ENCODE peak calls at places on chromosomes 2 and 18, in nine cellular contexts. P is effector memory CD8-positive, alpha-beta T cell; T is stimulated activated CD4-positive, alpha-beta T cell treated with anti-CD3 and anti-CD28 coated beads, Interleukin-12 subunit alpha, Interleukin-12 subunit beta, amount 100 ng/mL, for 48 hours; D is fibroblast of lung; C is left ventricle myocardium inferior; K is AG08396; Z is foreskin fibroblast; B is GM20000; W is astrocyte of the cerebellum. H is an unnamed sample.
A peak's percentile ranks its signal among the peaks of the same experiment; 100 is the strongest.

GRCh38 chr18:79093986-79094385 is 24.8 kb downstream of the ATP9B start:
- DNase-seq in P (no peak), T (no peak), D (no peak), C (no peak), K (no peak), Z (no peak), B (no peak), W (no peak), H (no peak)

GRCh38 chr2:73930386-73930785 is 3.7 kb downstream of the DGUOK start:
- DNase-seq in P (no peak), T (no peak), D (no peak), C (no peak), K (no peak), Z (no peak), B (no peak), W (no peak), H (no peak)

GRCh38 chr2:118130385-118130784 is 42.1 kb downstream of the INSIG2 start:
- DNase-seq in P (no peak), T (no peak), D (no peak), C (no peak), K (no peak), Z (no peak), B (no peak), W (no peak), H (peak; percentile 19)

GRCh38 chr2:48120759-48121242 is 214.5 kb upstream of the FBXO11 start:
- DNase-seq in P (no peak), T (no peak), D (peak; percentile 42), C (no peak), K (no peak), Z (peak; percentile 38), B (no peak), W (no peak), H (no peak)

GRCh38 chr2:94992360-94992759 is 33.1 kb upstream of the MAL start:
- DNase-seq in P (no peak), T (no peak), D (no peak), C (no peak), K (no peak), Z (no peak), B (no peak), W (no peak), H (no peak)

GRCh38 chr2:117523842-117524241 is 290.6 kb upstream of the DDX18 start:
- DNase-seq in P (no peak), T (no peak), D (no peak), C (no peak), K (no peak), Z (no peak), B (no peak), W (no peak), H (no peak)

GRCh38 chr2:219916261-219916660 is 288.8 kb downstream of the SLC4A3 start:
- DNase-seq in P (no peak), T (no peak), D (no peak), C (no peak), K (no peak), Z (no peak), B (no peak), W (no peak), H (no peak)

GRCh38 chr18:4758980-4759379 is 303.9 kb upstream of the DLGAP1 start:
- DNase-seq in P (no peak), T (no peak), D (no peak), C (no peak), K (no peak), Z (no peak), B (no peak), W (no peak), H (peak; percentile 8)

GRCh38 chr2:26462511-26463251 is 15.2 kb downstream of the OTOF start:
- DNase-seq in P (no peak), T (no peak), D (peak; percentile 48), C (no peak), K (peak; percentile 84), Z (peak; percentile 70), B (no peak), W (no peak), H (peak; percentile 90)

GRCh38 chr18:45416168-45416567 is 199.1 kb upstream of the SLC14A2 start:
- DNase-seq in P (no peak), T (no peak), D (no peak), C (no peak), K (no peak), Z (peak; percentile 20), B (no peak), W (peak; percentile 28), H (no peak)

GRCh38 chr2:206799083-206799482 is 33.7 kb downstream of the FASTKD2 start:
- DNase-seq in P (no peak), T (no peak), D (peak; percentile 20), C (no peak), K (no peak), Z (peak; percentile 61), B (no peak), W (no peak), H (no peak)

GRCh38 chr2:210626849-210627248 is 70.5 kb downstream of the CPS1 start:
- DNase-seq in P (no peak), T (no peak), D (no peak), C (no peak), K (peak; percentile 4), Z (peak; percentile 5), B (no peak), W (no peak), H (peak; percentile 33)

GRCh38 chr2:133780997-133781513 is 212.8 kb upstream of the NCKAP5 start:
- DNase-seq in P (no peak), T (no peak), D (no peak), C (no peak), K (no peak), Z (no peak), B (no peak), W (no peak), H (no peak)

GRCh38 chr2:236782938-236783337 is 213.3 kb downstream of the ACKR3 start:
- DNase-seq in P (no peak), T (no peak), D (peak; percentile 81), C (no peak), K (no peak), Z (no peak), B (no peak), W (peak; percentile 52), H (peak; percentile 35)

GRCh38 chr18:50069422-50069821 is 125.5 kb downstream of the MYO5B start:
- DNase-seq in P (no peak), T (no peak), D (no peak), C (no peak), K (no peak), Z (no peak), B (no peak), W (no peak), H (no peak)

GRCh38 chr2:20232837-20233207 is 7.9 kb upstream of the SDC1 start:
- DNase-seq in P (no peak), T (no peak), D (no peak), C (no peak), K (no peak), Z (no peak), B (no peak), W (no peak), H (no peak)

GRCh38 chr2:108235577-108235976 is 4.2 kb upstream of the SULT1C3 start:
- DNase-seq in P (no peak), T (no peak), D (no peak), C (no peak), K (no peak), Z (no peak), B (no peak), W (no peak), H (no peak)

GRCh38 chr2:20755132-20755800 is 67.6 kb downstream of the LDAH start:
- DNase-seq in P (no peak), T (no peak), D (peak; percentile 2), C (no peak), K (no peak), Z (peak; percentile 13), B (no peak), W (no peak), H (no peak)

GRCh38 chr2:241900251-241901017 is 30.9 kb downstream of the RTP5 start:
- DNase-seq in P (no peak), T (no peak), D (no peak), C (no peak), K (no peak), Z (no peak), B (no peak), W (no peak), H (no peak)

GRCh38 chr2:73028841-73029240 is 42.7 kb downstream of the SFXN5 start:
- DNase-seq in P (no peak), T (no peak), D (no peak), C (no peak), K (no peak), Z (peak; percentile 27), B (no peak), W (no peak), H (no peak)

GRCh38 chr2:235554385-235554784 is 60.5 kb downstream of the AGAP1 start:
- DNase-seq in P (no peak), T (no peak), D (no peak), C (no peak), K (no peak), Z (no peak), B (no peak), W (no peak), H (no peak)

GRCh38 chr2:156192468-156192867 is 140.1 kb downstream of the NR4A2 start:
- DNase-seq in P (no peak), T (no peak), D (peak; percentile 2), C (no peak), K (no peak), Z (no peak), B (no peak), W (no peak), H (no peak)

GRCh38 chr2:43595603-43596412 is at the start of gene THADA:
- DNase-seq in P (peak; percentile 95), T (peak; percentile 98), D (peak; percentile 100), C (peak; percentile 99), K (peak; percentile 95), Z (peak; percentile 100), B (peak; percentile 93), W (peak; percentile 98), H (peak; percentile 99)

GRCh38 chr2:4140284-4140962 is 437.0 kb downstream of the DCDC2C start:
- DNase-seq in P (no peak), T (no peak), D (no peak), C (no peak), K (no peak), Z (no peak), B (no peak), W (no peak), H (peak; percentile 17)

GRCh38 chr2:85785027-85785822 is 31.4 kb downstream of the ATOH8 start:
- DNase-seq in P (peak; percentile 10), T (no peak), D (peak; percentile 78), C (no peak), K (peak; percentile 75), Z (peak; percentile 39), B (no peak), W (peak; percentile 99), H (no peak)

GRCh38 chr2:85744771-85745601 is 8.8 kb upstream of the ATOH8 start:
- DNase-seq in P (no peak), T (no peak), D (peak; percentile 79), C (peak; percentile 65), K (no peak), Z (peak; percentile 87), B (no peak), W (no peak), H (no peak)

GRCh38 chr2:226435146-226435545 is 364.5 kb downstream of the IRS1 start:
- DNase-seq in P (no peak), T (no peak), D (no peak), C (no peak), K (no peak), Z (no peak), B (no peak), W (no peak), H (no peak)

GRCh38 chr18:37565138-37565984 is at the start of gene CELF4:
- DNase-seq in P (no peak), T (no peak), D (peak; percentile 11), C (no peak), K (peak; percentile 55), Z (peak; percentile 37), B (peak; percentile 40), W (no peak), H (peak; percentile 60)

GRCh38 chr18:32975166-32975441 is 202.3 kb upstream of the KLHL14 start:
- DNase-seq in P (no peak), T (no peak), D (no peak), C (no peak), K (no peak), Z (no peak), B (no peak), W (no peak), H (no peak)

GRCh38 chr2:105580870-105581567 is 163.7 kb upstream of the NCK2 start:
- DNase-seq in P (no peak), T (no peak), D (no peak), C (no peak), K (no peak), Z (no peak), B (no peak), W (no peak), H (no peak)